ENCODE peak calls at places on chromosomes 4 and X, in ten cellular contexts. F, G, T, I, A, S, X, L, K and J are unnamed samples.

GRCh38 chr4:168868044-168868855 is 141.8 kb downstream of the CBR4 start:
- DNase-seq in F (no peak), G (no peak), T (peak), I (peak), A (peak), S (peak), X (no peak), L (no peak), K (no peak), J (no peak)

GRCh38 chr4:56067826-56068225 is 119.1 kb downstream of the CEP135 start:
- DNase-seq in F (no peak), G (no peak), T (no peak), I (no peak), A (no peak), S (no peak), X (no peak), L (no peak), K (no peak), J (no peak)

GRCh38 chr4:8330821-8331566 is 61.4 kb downstream of the HTRA3 start:
- DNase-seq in F (no peak), G (no peak), T (no peak), I (no peak), A (peak), S (no peak), X (no peak), L (no peak), K (no peak), J (no peak)

GRCh38 chrX:47172549-47172948 is 21.1 kb upstream of the UBA1 start:
- DNase-seq in F (no peak), G (no peak), T (no peak), I (no peak), A (no peak), S (no peak), X (no peak), L (no peak), K (no peak), J (no peak)

GRCh38 chrX:25204182-25204581 is 188.4 kb upstream of the ARX start:
- DNase-seq in F (no peak), G (no peak), T (no peak), I (no peak), A (no peak), S (no peak), X (no peak), L (peak), K (no peak), J (no peak)

GRCh38 chrX:20285513-20285912 is 18.8 kb upstream of the RPS6KA3 start:
- DNase-seq in F (no peak), G (no peak), T (no peak), I (peak), A (no peak), S (no peak), X (no peak), L (no peak), K (no peak), J (no peak)

GRCh38 chrX:48579259-48579658 is 5.0 kb downstream of the RBM3 start:
- DNase-seq in F (no peak), G (no peak), T (no peak), I (no peak), A (no peak), S (no peak), X (no peak), L (no peak), K (no peak), J (no peak)

GRCh38 chr4:33063238-33063637 is 2343.1 kb downstream of the PCDH7 start:
- DNase-seq in F (no peak), G (no peak), T (peak), I (peak), A (no peak), S (no peak), X (no peak), L (no peak), K (no peak), J (no peak)

GRCh38 chr4:89757154-89757723 is 79.7 kb downstream of the SNCA start:
- DNase-seq in F (no peak), G (no peak), T (no peak), I (no peak), A (no peak), S (no peak), X (no peak), L (peak), K (no peak), J (no peak)